ENCODE peak calls at places on chromosomes 16 and 17, in ten cellular contexts. M is fibroblast of the aortic adventitia, H is AG04450, D is fibroblast of lung, K is cardiac muscle cell, T is right lobe of liver, E is PC-9, L is prostate gland, I is heart left ventricle, Y is cardiac fibroblast. N is an unnamed sample.

GRCh38 chr16:10107081-10107480 is 75.1 kb downstream of the GRIN2A start:
- DNase-seq in I (no peak), T (no peak), M (no peak), Y (no peak), K (no peak), D (no peak), H (no peak), L (no peak), E (no peak), N (no peak)

GRCh38 chr17:62692721-62693431 is 65.4 kb downstream of the MRC2 start:
- DNase-seq in K (peak), I (no peak), L (no peak), D (peak), Y (peak), T (no peak), E (no peak), M (peak), H (no peak), N (peak)

GRCh38 chr17:77770331-77771105 is 188.0 kb upstream of the TNRC6C start:
- DNase-seq in K (no peak), D (no peak), L (no peak), Y (peak), M (peak), I (no peak), H (peak), T (no peak), E (no peak), N (peak)

GRCh38 chr17:17628388-17629008 is 37.0 kb upstream of the PEMT start:
- DNase-seq in E (peak), L (no peak), M (no peak), T (no peak), D (no peak), K (no peak), H (no peak), I (no peak), Y (no peak), N (no peak)

GRCh38 chr16:2777231-2777902 is at the start of gene ELOB:
- DNase-seq in Y (peak), D (peak), E (peak), K (peak), L (peak), I (peak), T (peak), M (peak), H (peak), N (peak)

GRCh38 chr16:1518626-1519135 is 14.8 kb upstream of the TMEM204 start:
- DNase-seq in M (no peak), H (no peak), L (no peak), T (no peak), I (no peak), K (no peak), Y (no peak), D (no peak), E (no peak), N (no peak)

GRCh38 chr17:41792835-41793748 is 6.6 kb upstream of the JUP start:
- DNase-seq in M (peak), T (no peak), E (peak), Y (peak), H (no peak), L (peak), I (no peak), K (peak), D (peak), N (peak)

GRCh38 chr17:8946476-8946875 is 19.0 kb downstream of the PIK3R5 start:
- DNase-seq in K (no peak), M (no peak), D (no peak), Y (peak), I (no peak), H (no peak), T (no peak), L (no peak), E (no peak), N (no peak)

DNA sequence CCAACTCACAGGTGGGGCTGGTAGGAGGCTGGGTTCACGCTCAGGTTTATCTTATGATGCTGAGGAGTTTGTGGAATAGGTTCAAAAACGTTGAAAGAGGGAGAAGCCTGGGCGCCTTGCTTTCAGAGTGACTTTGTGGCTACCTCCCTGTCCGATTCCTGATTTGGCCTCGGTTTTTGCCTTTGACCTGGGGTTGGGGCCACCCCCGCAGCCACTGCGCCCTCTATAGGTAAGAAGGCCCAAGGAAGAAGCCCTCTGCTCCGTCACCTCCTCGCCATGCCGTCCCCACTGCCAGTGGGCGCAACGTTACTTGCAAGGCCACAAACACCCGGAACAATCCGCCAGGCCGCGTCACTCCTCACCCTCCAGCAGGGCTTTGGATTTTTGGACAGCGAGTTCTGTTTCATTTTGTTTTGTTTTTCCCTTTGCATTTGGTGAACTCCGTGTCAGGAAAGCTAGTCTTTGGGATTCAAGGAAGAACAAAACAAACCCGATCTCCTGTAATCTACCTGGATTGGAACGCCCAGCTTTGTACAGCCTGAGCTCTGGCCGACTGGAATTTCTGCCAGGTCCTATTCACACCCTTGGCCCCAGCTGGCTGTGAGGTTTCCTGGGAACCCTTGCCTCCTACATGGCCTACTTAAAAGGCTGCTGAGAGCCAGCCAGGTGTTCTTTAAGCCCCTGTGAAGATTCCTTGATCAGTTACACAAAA is 60.7 kb downstream of the TBC1D16 start:
- DNase-seq in T (no peak), K (no peak), D (no peak), H (no peak), M (no peak), I (no peak), E (no peak), L (no peak), Y (no peak), N (no peak)
- TF ChIP-seq CTCF in T (peak), K (peak), D (peak), H (no peak), M (no peak), I (no peak), E (no peak), L (no peak), Y (no peak), N (peak)

GRCh38 chr17:45224671-45225050 is 3.0 kb downstream of the FMNL1 start:
- DNase-seq in Y (no peak), H (no peak), L (no peak), M (no peak), I (no peak), E (no peak), T (no peak), K (no peak), D (no peak), N (no peak)
- H3K4me3 ChIP-seq in Y (no peak), H (no peak), L (no peak), M (no peak), I (peak), E (no peak), T (no peak), K (no peak), D (no peak), N (no peak)

DNA sequence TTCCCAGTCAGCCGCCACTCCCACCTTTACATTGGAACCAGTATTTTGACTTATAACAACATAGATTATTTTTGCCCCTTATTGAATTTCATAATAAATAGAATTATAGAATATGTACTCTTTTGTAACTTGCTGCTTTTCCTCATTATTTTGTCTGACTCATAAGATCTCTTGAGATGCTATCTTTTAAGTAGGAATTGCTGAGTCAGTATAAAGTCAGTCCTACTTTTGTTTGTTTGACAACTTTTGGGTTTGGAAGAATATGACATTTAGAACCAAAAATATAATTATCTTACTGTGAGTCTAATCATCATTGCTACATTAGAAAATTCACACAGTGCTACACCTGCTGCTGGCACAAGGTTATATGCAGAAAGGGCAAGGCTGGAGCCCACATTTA is 69.7 kb downstream of the STXBP4 start:
- DNase-seq in K (no peak), T (no peak), D (no peak), M (no peak), H (no peak), L (no peak), Y (peak), E (no peak), I (no peak), N (no peak)
- TF ChIP-seq CTCF in K (no peak), T (no peak), D (no peak), M (no peak), H (no peak), L (no peak), Y (no peak), E (no peak), I (no peak), N (no peak)

DNA sequence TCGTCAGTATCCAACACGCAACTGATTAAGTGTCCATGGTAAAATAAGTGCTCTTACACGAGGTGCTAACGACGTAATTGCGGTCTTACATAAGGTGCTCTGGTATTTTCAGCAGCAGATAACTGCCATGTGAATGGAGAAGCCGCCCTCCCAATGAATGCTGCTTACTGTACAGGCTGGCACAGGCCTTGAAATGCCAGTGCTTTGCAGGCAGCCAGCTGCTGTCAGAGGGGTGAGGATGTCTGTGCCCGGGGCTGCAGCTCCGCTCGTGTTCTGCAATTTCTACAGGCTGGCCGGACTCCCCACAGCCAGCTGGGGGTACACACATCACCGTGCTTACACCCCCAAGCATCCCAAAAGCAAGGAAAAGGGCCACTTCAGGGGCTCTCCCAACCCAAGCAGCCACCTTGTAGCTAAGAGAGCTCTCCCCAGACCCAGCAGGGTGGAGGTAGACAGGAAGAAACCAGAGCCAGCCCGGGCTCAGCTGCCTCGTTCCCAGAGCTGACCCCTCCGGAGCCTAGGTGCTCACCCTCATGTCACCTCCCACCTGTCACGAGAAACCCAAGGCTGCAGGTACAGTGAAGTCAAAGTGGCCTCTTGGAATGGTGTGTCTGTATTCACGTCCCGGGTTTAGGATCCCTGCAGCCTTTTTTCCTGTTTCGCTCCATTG is 27.1 kb upstream of the RPH3AL start:
- DNase-seq in K (no peak), M (no peak), H (no peak), D (peak), T (peak), E (no peak), Y (no peak), L (no peak), I (no peak), N (no peak)
- H3K4me3 ChIP-seq in K (no peak), M (no peak), H (no peak), D (no peak), T (no peak), E (no peak), Y (no peak), L (no peak), I (no peak), N (no peak)

GRCh38 chr17:68246271-68247028 is 1.4 kb upstream of the AMZ2 start:
- DNase-seq in D (no peak), I (no peak), L (no peak), E (no peak), Y (no peak), H (no peak), M (no peak), K (no peak), T (no peak), N (no peak)

GRCh38 chr17:68248886-68249872 is 1.3 kb downstream of the AMZ2 start:
- DNase-seq in Y (no peak), D (no peak), E (no peak), M (no peak), T (no peak), K (no peak), I (no peak), H (no peak), L (no peak), N (no peak)

GRCh38 chr17:68248199-68248825 is 469 bp downstream of the AMZ2 start:
- DNase-seq in M (peak), K (no peak), L (peak), T (no peak), D (peak), E (no peak), H (no peak), Y (peak), I (no peak), N (peak)

GRCh38 chr17:68247445-68248198 is at the start of gene AMZ2:
- DNase-seq in L (peak), D (peak), I (peak), E (peak), H (peak), Y (peak), M (peak), T (peak), K (peak), N (peak)
- TF ChIP-seq CTCF in L (peak), D (no peak), I (no peak), E (no peak), H (no peak), Y (no peak), M (no peak), T (no peak), K (no peak), N (no peak)

GRCh38 chr17:39642675-39643074 is 5.7 kb downstream of the STARD3 start:
- DNase-seq in E (no peak), I (no peak), L (no peak), D (no peak), K (no peak), M (no peak), T (no peak), Y (no peak), H (no peak), N (no peak)

GRCh38 chr17:39648876-39649430 is 12.0 kb downstream of the STARD3 start:
- DNase-seq in D (peak), T (no peak), M (no peak), L (no peak), E (no peak), K (no peak), I (no peak), H (peak), Y (no peak), N (peak)

GRCh38 chr17:39650121-39650579 is 13.2 kb downstream of the STARD3 start:
- DNase-seq in I (no peak), Y (no peak), K (no peak), D (no peak), E (no peak), H (no peak), M (no peak), L (no peak), T (no peak), N (no peak)

GRCh38 chr17:39643271-39643670 is 6.3 kb downstream of the STARD3 start:
- DNase-seq in D (no peak), I (no peak), K (peak), M (no peak), E (no peak), H (no peak), T (no peak), Y (peak), L (no peak), N (no peak)

DNA sequence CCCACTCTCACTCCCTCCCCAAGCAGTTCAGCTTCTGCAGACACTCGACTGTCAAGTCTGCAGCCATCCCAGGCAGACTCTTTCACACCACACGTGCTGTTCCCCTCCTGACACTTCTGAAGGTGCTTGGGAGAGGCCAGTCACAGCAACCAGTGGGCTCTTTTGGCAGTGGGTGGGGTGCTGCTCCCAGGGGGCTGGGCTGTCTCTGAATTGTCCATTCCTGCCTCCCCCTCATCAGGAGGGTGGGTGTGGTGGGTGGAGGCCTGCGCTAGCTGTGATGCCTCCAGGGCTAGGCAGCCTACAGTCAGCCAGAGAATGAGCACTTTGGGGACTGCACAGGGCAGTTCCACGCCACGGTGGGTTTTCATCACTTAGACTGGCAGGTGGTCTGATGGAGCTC is 10.3 kb downstream of the STARD3 start:
- DNase-seq in D (no peak), T (no peak), E (no peak), I (no peak), Y (no peak), L (no peak), H (no peak), M (no peak), K (no peak), N (no peak)
- H3K4me3 ChIP-seq in D (no peak), T (no peak), E (no peak), I (no peak), Y (no peak), L (no peak), H (no peak), M (no peak), K (no peak), N (no peak)

GRCh38 chr16:71723537-71724319 is 773 bp downstream of the PHLPP2 start:
- DNase-seq in K (peak), L (peak), D (peak), H (no peak), T (peak), Y (peak), M (peak), E (peak), I (peak), N (peak)
- TF ChIP-seq CTCF in K (no peak), L (peak), D (no peak), H (no peak), T (no peak), Y (no peak), M (no peak), E (no peak), I (no peak), N (no peak)

GRCh38 chr17:2018716-2019490 is 6.2 kb downstream of the RTN4RL1 start:
- DNase-seq in I (no peak), D (no peak), M (no peak), L (peak), Y (no peak), K (no peak), T (no peak), H (no peak), E (no peak), N (no peak)
- H3K4me3 ChIP-seq in I (no peak), D (no peak), M (no peak), L (no peak), Y (no peak), K (no peak), T (no peak), H (no peak), E (no peak), N (no peak)

GRCh38 chr17:81095608-81095888 is 60.6 kb downstream of the BAIAP2 start:
- DNase-seq in T (no peak), I (no peak), M (no peak), L (no peak), H (no peak), K (no peak), D (no peak), Y (no peak), E (no peak), N (no peak)

GRCh38 chr17:81094744-81095607 is 60.0 kb downstream of the BAIAP2 start:
- DNase-seq in I (no peak), H (peak), L (no peak), Y (peak), E (peak), K (peak), M (peak), D (peak), T (peak), N (peak)

GRCh38 chr17:81096741-81097133 is 61.8 kb downstream of the BAIAP2 start:
- DNase-seq in L (no peak), E (peak), T (no peak), Y (no peak), D (no peak), M (no peak), K (no peak), I (no peak), H (no peak), N (peak)

GRCh38 chr17:81097943-81098308 is 63.0 kb downstream of the BAIAP2 start:
- DNase-seq in Y (no peak), D (no peak), H (no peak), E (peak), K (no peak), T (peak), L (no peak), M (peak), I (no peak), N (peak)

GRCh38 chr17:81097134-81097942 is 62.4 kb downstream of the BAIAP2 start:
- DNase-seq in Y (peak), D (peak), K (peak), E (peak), T (peak), I (peak), M (peak), H (peak), L (peak), N (peak)
- TF ChIP-seq CTCF in Y (peak), D (peak), K (peak), E (peak), T (peak), I (peak), M (peak), H (peak), L (peak), N (peak)

N was measured in choroid plexus epithelial cell.